ENCODE peak calls at places on chromosomes 5 and 9, in eight cellular contexts. One of them, this sample, is unnamed.

GRCh38 chr9:124506931-124507879 is at the start of gene NR5A1:
- DNase-seq in fibroblast of pulmonary artery: no peak
- DNase-seq in stimulated activated CD4-positive, alpha-beta T cell treated with anti-CD3 and anti-CD28 coated beads, TNF-alpha, amount 100 ng/mL, for 4 hours: no peak
- DNase-seq in mesenteric fat pad: no peak
- DNase-seq in EH: no peak
- DNase-seq in spleen: no peak
- DNase-seq in M059J: no peak
- DNase-seq in stimulated activated naive CD8-positive, alpha-beta T cell treated with anti-CD3 and anti-CD28 coated beads, Interleukin-15, Interleukin-2, amounts not matched to agents 100 U/mL and 50 U/mL, for 24 hours: no peak
- DNase-seq in this sample: no peak

GRCh38 chr5:99590806-99591205 is 662.0 kb upstream of the CHD1 start:
- DNase-seq in fibroblast of pulmonary artery: no peak
- DNase-seq in stimulated activated CD4-positive, alpha-beta T cell treated with anti-CD3 and anti-CD28 coated beads, TNF-alpha, amount 100 ng/mL, for 4 hours: no peak
- DNase-seq in mesenteric fat pad: no peak
- DNase-seq in EH: no peak
- DNase-seq in spleen: no peak
- DNase-seq in M059J: no peak
- DNase-seq in stimulated activated naive CD8-positive, alpha-beta T cell treated with anti-CD3 and anti-CD28 coated beads, Interleukin-15, Interleukin-2, amounts not matched to agents 100 U/mL and 50 U/mL, for 24 hours: no peak
- DNase-seq in this sample: no peak

GRCh38 chr9:137297060-137297664 is 4.9 kb downstream of the NRARP start:
- DNase-seq in fibroblast of pulmonary artery: no peak
- DNase-seq in stimulated activated CD4-positive, alpha-beta T cell treated with anti-CD3 and anti-CD28 coated beads, TNF-alpha, amount 100 ng/mL, for 4 hours: no peak
- DNase-seq in mesenteric fat pad: no peak
- DNase-seq in EH: no peak
- DNase-seq in spleen: no peak
- DNase-seq in M059J: no peak
- DNase-seq in stimulated activated naive CD8-positive, alpha-beta T cell treated with anti-CD3 and anti-CD28 coated beads, Interleukin-15, Interleukin-2, amounts not matched to agents 100 U/mL and 50 U/mL, for 24 hours: no peak
- DNase-seq in this sample: no peak

GRCh38 chr5:98774192-98775046 is 956 bp downstream of the RGMB start:
- DNase-seq in fibroblast of pulmonary artery: peak
- DNase-seq in stimulated activated CD4-positive, alpha-beta T cell treated with anti-CD3 and anti-CD28 coated beads, TNF-alpha, amount 100 ng/mL, for 4 hours: peak
- DNase-seq in mesenteric fat pad: peak
- DNase-seq in EH: peak
- DNase-seq in spleen: peak
- DNase-seq in M059J: peak
- DNase-seq in stimulated activated naive CD8-positive, alpha-beta T cell treated with anti-CD3 and anti-CD28 coated beads, Interleukin-15, Interleukin-2, amounts not matched to agents 100 U/mL and 50 U/mL, for 24 hours: peak
- DNase-seq in this sample: peak

GRCh38 chr9:133502112-133502511 is 22.6 kb downstream of the MYMK start:
- DNase-seq in fibroblast of pulmonary artery: no peak
- DNase-seq in stimulated activated CD4-positive, alpha-beta T cell treated with anti-CD3 and anti-CD28 coated beads, TNF-alpha, amount 100 ng/mL, for 4 hours: no peak
- DNase-seq in mesenteric fat pad: no peak
- DNase-seq in EH: no peak
- DNase-seq in spleen: no peak
- DNase-seq in M059J: no peak
- DNase-seq in stimulated activated naive CD8-positive, alpha-beta T cell treated with anti-CD3 and anti-CD28 coated beads, Interleukin-15, Interleukin-2, amounts not matched to agents 100 U/mL and 50 U/mL, for 24 hours: no peak
- DNase-seq in this sample: no peak

GRCh38 chr5:179147991-179148702 is 88.0 kb downstream of the ZNF354C start:
- DNase-seq in fibroblast of pulmonary artery: no peak
- DNase-seq in stimulated activated CD4-positive, alpha-beta T cell treated with anti-CD3 and anti-CD28 coated beads, TNF-alpha, amount 100 ng/mL, for 4 hours: no peak
- DNase-seq in mesenteric fat pad: no peak
- DNase-seq in EH: no peak
- DNase-seq in spleen: peak
- DNase-seq in M059J: no peak
- DNase-seq in stimulated activated naive CD8-positive, alpha-beta T cell treated with anti-CD3 and anti-CD28 coated beads, Interleukin-15, Interleukin-2, amounts not matched to agents 100 U/mL and 50 U/mL, for 24 hours: no peak
- DNase-seq in this sample: no peak

GRCh38 chr5:172939045-172939444 is 20.2 kb upstream of the RPL26L1 start:
- DNase-seq in fibroblast of pulmonary artery: peak
- DNase-seq in stimulated activated CD4-positive, alpha-beta T cell treated with anti-CD3 and anti-CD28 coated beads, TNF-alpha, amount 100 ng/mL, for 4 hours: no peak
- DNase-seq in mesenteric fat pad: no peak
- DNase-seq in EH: peak
- DNase-seq in spleen: peak
- DNase-seq in M059J: no peak
- DNase-seq in stimulated activated naive CD8-positive, alpha-beta T cell treated with anti-CD3 and anti-CD28 coated beads, Interleukin-15, Interleukin-2, amounts not matched to agents 100 U/mL and 50 U/mL, for 24 hours: peak
- DNase-seq in this sample: no peak

GRCh38 chr5:180130291-180130869 is 58.8 kb upstream of the RNF130 start:
- DNase-seq in fibroblast of pulmonary artery: no peak
- DNase-seq in stimulated activated CD4-positive, alpha-beta T cell treated with anti-CD3 and anti-CD28 coated beads, TNF-alpha, amount 100 ng/mL, for 4 hours: no peak
- DNase-seq in mesenteric fat pad: peak
- DNase-seq in EH: no peak
- DNase-seq in spleen: peak
- DNase-seq in M059J: no peak
- DNase-seq in stimulated activated naive CD8-positive, alpha-beta T cell treated with anti-CD3 and anti-CD28 coated beads, Interleukin-15, Interleukin-2, amounts not matched to agents 100 U/mL and 50 U/mL, for 24 hours: no peak
- DNase-seq in this sample: no peak

GRCh38 chr9:126608551-126608950 is 5.2 kb upstream of the LMX1B start:
- DNase-seq in fibroblast of pulmonary artery: no peak
- DNase-seq in stimulated activated CD4-positive, alpha-beta T cell treated with anti-CD3 and anti-CD28 coated beads, TNF-alpha, amount 100 ng/mL, for 4 hours: no peak
- DNase-seq in mesenteric fat pad: no peak
- DNase-seq in EH: no peak
- DNase-seq in spleen: no peak
- DNase-seq in M059J: no peak
- DNase-seq in stimulated activated naive CD8-positive, alpha-beta T cell treated with anti-CD3 and anti-CD28 coated beads, Interleukin-15, Interleukin-2, amounts not matched to agents 100 U/mL and 50 U/mL, for 24 hours: no peak
- DNase-seq in this sample: no peak

GRCh38 chr5:33781286-33781685 is 110.5 kb downstream of the ADAMTS12 start:
- DNase-seq in fibroblast of pulmonary artery: peak
- DNase-seq in stimulated activated CD4-positive, alpha-beta T cell treated with anti-CD3 and anti-CD28 coated beads, TNF-alpha, amount 100 ng/mL, for 4 hours: no peak
- DNase-seq in mesenteric fat pad: no peak
- DNase-seq in EH: peak
- DNase-seq in spleen: no peak
- DNase-seq in M059J: peak
- DNase-seq in stimulated activated naive CD8-positive, alpha-beta T cell treated with anti-CD3 and anti-CD28 coated beads, Interleukin-15, Interleukin-2, amounts not matched to agents 100 U/mL and 50 U/mL, for 24 hours: no peak
- DNase-seq in this sample: no peak

GRCh38 chr9:77307166-77307565 is 129.8 kb downstream of the VPS13A start:
- DNase-seq in fibroblast of pulmonary artery: no peak
- DNase-seq in stimulated activated CD4-positive, alpha-beta T cell treated with anti-CD3 and anti-CD28 coated beads, TNF-alpha, amount 100 ng/mL, for 4 hours: no peak
- DNase-seq in mesenteric fat pad: no peak
- DNase-seq in EH: no peak
- DNase-seq in spleen: no peak
- DNase-seq in M059J: no peak
- DNase-seq in stimulated activated naive CD8-positive, alpha-beta T cell treated with anti-CD3 and anti-CD28 coated beads, Interleukin-15, Interleukin-2, amounts not matched to agents 100 U/mL and 50 U/mL, for 24 hours: no peak
- DNase-seq in this sample: no peak

GRCh38 chr9:19641046-19641445 is 147.8 kb downstream of the SLC24A2 start:
- DNase-seq in fibroblast of pulmonary artery: peak
- DNase-seq in stimulated activated CD4-positive, alpha-beta T cell treated with anti-CD3 and anti-CD28 coated beads, TNF-alpha, amount 100 ng/mL, for 4 hours: no peak
- DNase-seq in mesenteric fat pad: no peak
- DNase-seq in EH: no peak
- DNase-seq in spleen: no peak
- DNase-seq in M059J: peak
- DNase-seq in stimulated activated naive CD8-positive, alpha-beta T cell treated with anti-CD3 and anti-CD28 coated beads, Interleukin-15, Interleukin-2, amounts not matched to agents 100 U/mL and 50 U/mL, for 24 hours: no peak
- DNase-seq in this sample: no peak

GRCh38 chr9:4691794-4692193 is 12.4 kb downstream of the CDC37L1 start:
- DNase-seq in fibroblast of pulmonary artery: peak
- DNase-seq in stimulated activated CD4-positive, alpha-beta T cell treated with anti-CD3 and anti-CD28 coated beads, TNF-alpha, amount 100 ng/mL, for 4 hours: no peak
- DNase-seq in mesenteric fat pad: no peak
- DNase-seq in EH: peak
- DNase-seq in spleen: no peak
- DNase-seq in M059J: no peak
- DNase-seq in stimulated activated naive CD8-positive, alpha-beta T cell treated with anti-CD3 and anti-CD28 coated beads, Interleukin-15, Interleukin-2, amounts not matched to agents 100 U/mL and 50 U/mL, for 24 hours: no peak
- DNase-seq in this sample: no peak

GRCh38 chr5:52707626-52708025 is 80.1 kb upstream of the ITGA1 start:
- DNase-seq in fibroblast of pulmonary artery: no peak
- DNase-seq in stimulated activated CD4-positive, alpha-beta T cell treated with anti-CD3 and anti-CD28 coated beads, TNF-alpha, amount 100 ng/mL, for 4 hours: no peak
- DNase-seq in mesenteric fat pad: no peak
- DNase-seq in EH: no peak
- DNase-seq in spleen: no peak
- DNase-seq in M059J: no peak
- DNase-seq in stimulated activated naive CD8-positive, alpha-beta T cell treated with anti-CD3 and anti-CD28 coated beads, Interleukin-15, Interleukin-2, amounts not matched to agents 100 U/mL and 50 U/mL, for 24 hours: no peak
- DNase-seq in this sample: no peak

This sample was measured in stimulated activated naive B cell treated with anti-CD40 and anti-IgM and Interleukin-4, amounts not matched to agents 10 μg/mL and 1 μg/mL and 100 μg/mL, for 72 hours.